ENCODE peak calls at places on chromosomes 7 and 10, in four cellular contexts. H is dorsolateral prefrontal cortex, O is pancreas, D is IMR-90. F is an unnamed sample.

GRCh38 chr10:20877986-20878979 is 18.8 kb downstream of the NEBL start:
- DNase-seq in H (no peak), O (no peak), D (no peak), F (peak; percentile 36)

GRCh38 chr7:112509390-112509789 is 28.6 kb downstream of the LSMEM1 start:
- DNase-seq in H (no peak), O (no peak), D (no peak), F (no peak)

GRCh38 chr7:128410092-128410665 is 397 bp upstream of the IMPDH1 start:
- DNase-seq in H (no peak), O (no peak), D (peak; percentile 81), F (peak; percentile 35)

GRCh38 chr7:155052982-155053381 is 17.1 kb upstream of the HTR5A start:
- DNase-seq in H (no peak), O (no peak), D (no peak), F (no peak)

GRCh38 chr10:79116363-79116762 is 47.6 kb downstream of the ZMIZ1 start:
- DNase-seq in H (no peak), O (no peak), D (no peak), F (no peak)

GRCh38 chr7:45689011-45689796 is 115.0 kb downstream of the ADCY1 start:
- DNase-seq in H (no peak), O (no peak), D (peak; percentile 93), F (peak; percentile 21)

GRCh38 chr7:91034459-91035368 is 229.5 kb upstream of the FZD1 start:
- DNase-seq in H (peak; percentile 51), O (no peak), D (peak; percentile 63), F (peak; percentile 7)

GRCh38 chr7:63113713-63114285 is 884.9 kb upstream of the ZNF722 start:
- DNase-seq in H (no peak), O (peak; percentile 73), D (no peak), F (no peak)

GRCh38 chr7:2016761-2017482 is 215.8 kb downstream of the MAD1L1 start:
- DNase-seq in H (peak; percentile 40), O (peak; percentile 24), D (no peak), F (no peak)

GRCh38 chr7:138164804-138165203 is 88.5 kb downstream of the AKR1D1 start:
- DNase-seq in H (no peak), O (no peak), D (no peak), F (no peak)

GRCh38 chr10:17409170-17409733 is 45.1 kb downstream of the ST8SIA6 start:
- DNase-seq in H (no peak), O (no peak), D (peak; percentile 5), F (no peak)

GRCh38 chr10:97222346-97222961 is 36.7 kb upstream of the SLIT1 start:
- DNase-seq in H (no peak), O (no peak), D (no peak), F (no peak)

GRCh38 chr10:110613996-110614495 is 30.1 kb upstream of the RBM20 start:
- DNase-seq in H (no peak), O (no peak), D (no peak), F (no peak)

GRCh38 chr10:31146496-31147219 is 115.0 kb upstream of the ZNF438 start:
- DNase-seq in H (no peak), O (no peak), D (peak; percentile 86), F (peak; percentile 42)

GRCh38 chr10:124650820-124651401 is 93.3 kb downstream of the FAM53B start:
- DNase-seq in H (no peak), O (peak; percentile 20), D (no peak), F (no peak)

GRCh38 chr10:81978238-81978637 is 103.2 kb downstream of the NRG3 start:
- DNase-seq in H (no peak), O (no peak), D (no peak), F (peak; percentile 6)

GRCh38 chr10:43045631-43046287 is 31.1 kb upstream of the RET start:
- DNase-seq in H (peak; percentile 28), O (no peak), D (no peak), F (no peak)

GRCh38 chr10:51170518-51171245 is 96.4 kb downstream of the PRKG1 start:
- DNase-seq in H (no peak), O (no peak), D (peak; percentile 55), F (peak; percentile 57)

GRCh38 chr7:26343837-26344236 is 52.2 kb downstream of the SNX10 start:
- DNase-seq in H (no peak), O (no peak), D (no peak), F (no peak)

GRCh38 chr10:32189400-32190084 is 133.3 kb upstream of the KIF5B start:
- DNase-seq in H (no peak), O (no peak), D (peak; percentile 35), F (no peak)

GRCh38 chr7:150755473-150756099 is 18.4 kb downstream of the GIMAP5 start:
- DNase-seq in H (no peak), O (no peak), D (no peak), F (no peak)

GRCh38 chr10:14162626-14163344 is 167.9 kb downstream of the FRMD4A start:
- DNase-seq in H (no peak), O (no peak), D (no peak), F (no peak)

GRCh38 chr10:124681626-124682552 is 62.3 kb downstream of the FAM53B start:
- DNase-seq in H (no peak), O (peak; percentile 52), D (no peak), F (no peak)

GRCh38 chr10:29056729-29057128 is 232.1 kb upstream of the LYZL1 start:
- DNase-seq in H (no peak), O (no peak), D (no peak), F (no peak)

GRCh38 chr7:151060113-151060415 is 675 bp downstream of the SLC4A2 start:
- DNase-seq in H (no peak), O (no peak), D (no peak), F (peak; percentile 13)

GRCh38 chr10:31952066-31952465 is 23.4 kb upstream of the ARHGAP12 start:
- DNase-seq in H (no peak), O (no peak), D (no peak), F (no peak)

GRCh38 chr7:13036256-13036765 is 348.9 kb downstream of the ARL4A start:
- DNase-seq in H (no peak), O (no peak), D (peak; percentile 62), F (no peak)

GRCh38 chr7:36204044-36204663 is 51.1 kb downstream of the EEPD1 start:
- DNase-seq in H (no peak), O (no peak), D (no peak), F (no peak)

GRCh38 chr7:105838273-105839141 is 37.9 kb downstream of the ATXN7L1 start:
- DNase-seq in H (no peak), O (no peak), D (peak; percentile 73), F (peak; percentile 22)

GRCh38 chr10:101843032-101843991 is at the start of gene KCNIP2:
- DNase-seq in H (peak; percentile 64), O (peak; percentile 72), D (no peak), F (no peak)
- TF ChIP-seq CTCF in H (peak; percentile 52), O (peak; percentile 31), D (peak; percentile 39), F (no peak)

DNA sequence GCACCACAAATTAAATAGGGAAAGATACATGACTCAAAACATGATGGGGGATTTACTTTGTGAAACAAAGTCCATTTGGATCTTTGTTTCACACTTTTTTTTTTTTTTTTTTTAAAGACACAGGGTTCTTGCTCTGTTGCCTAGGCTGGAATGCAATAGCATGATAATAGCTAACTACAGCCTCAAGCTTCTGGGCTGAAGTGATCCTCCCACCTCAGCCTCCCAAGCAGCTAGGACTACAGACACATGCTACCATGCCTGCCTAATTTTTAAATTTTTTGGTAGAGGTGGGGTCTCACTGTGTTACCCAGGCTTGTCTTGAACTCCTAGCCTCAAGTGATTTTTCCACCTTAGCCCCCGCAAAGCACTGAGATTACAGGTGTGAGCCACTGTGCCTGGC is 172.6 kb upstream of the KLF14 start:
- DNase-seq in H (no peak), O (no peak), D (peak; percentile 15), F (no peak)
- H3K27ac ChIP-seq in H (no peak overlapping the region), O (no peak overlapping the region), D (peak overlapping the region; percentile 58), F (peak overlapping the region; percentile 60)

DNA sequence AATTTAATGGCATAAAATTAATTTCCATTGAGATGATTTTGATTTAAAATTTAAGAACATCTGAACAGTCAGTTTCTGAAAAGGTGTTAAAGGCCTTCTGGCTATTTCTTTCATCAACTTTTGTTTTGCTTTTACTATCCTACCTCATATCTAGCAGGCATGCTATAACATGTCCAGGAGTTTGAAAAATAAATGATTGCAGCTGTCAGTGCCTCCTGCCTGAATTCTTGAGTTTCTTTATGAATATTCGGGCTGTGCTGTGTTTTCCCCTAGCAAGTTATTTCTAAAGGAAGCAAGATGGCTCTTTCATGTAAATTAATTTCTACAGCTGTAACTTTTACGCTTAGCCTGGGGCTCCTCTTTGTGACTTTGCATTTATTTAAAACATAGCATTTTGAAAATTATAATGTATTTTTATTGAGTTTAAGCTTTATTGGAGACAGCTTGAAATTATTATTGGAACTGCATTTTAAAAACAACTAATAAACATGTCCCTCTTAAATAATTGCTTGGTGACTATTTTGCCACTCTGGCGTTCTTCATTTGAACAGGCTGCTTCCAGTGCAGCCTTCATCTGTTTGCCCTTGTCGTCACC is 1083.5 kb upstream of the LRRN3 start:
- DNase-seq in H (no peak), O (no peak), D (no peak), F (no peak)
- TF ChIP-seq CTCF in H (no peak), O (no peak), D (no peak), F (no peak)

GRCh38 chr10:15504101-15504840 is 133.2 kb upstream of the FAM171A1 start:
- DNase-seq in H (no peak), O (no peak), D (no peak), F (no peak)
- H3K27ac ChIP-seq in H (no peak overlapping the region), O (no peak overlapping the region), D (no peak overlapping the region), F (no peak overlapping the region)

GRCh38 chr7:127380479-127380878 is 12.0 kb downstream of the ZNF800 start:
- DNase-seq in H (no peak), O (no peak), D (no peak), F (no peak)
- TF ChIP-seq CTCF in H (no peak), O (no peak), D (no peak), F (no peak)

F was measured in RWPE1.